ENCODE peak calls at places on chromosomes 6 and 20, in four cellular contexts. L is AG20443, Z is mesenteric fat pad, R is left lobe of liver. F is an unnamed sample.

GRCh38 chr20:20184149-20184548 is 131.8 kb downstream of the CFAP61 start:
- DNase-seq in L (no peak), Z (no peak), R (no peak), F (no peak)

GRCh38 chr20:6708010-6708409 is 59.5 kb upstream of the BMP2 start:
- DNase-seq in L (peak; percentile 55), Z (no peak), R (peak; percentile 65), F (peak; percentile 59)

GRCh38 chr6:52152692-52153091 is 33.5 kb upstream of the IL17A start:
- DNase-seq in L (no peak), Z (no peak), R (no peak), F (no peak)

GRCh38 chr6:116766506-116767176 is 1.1 kb upstream of the FAM162B start:
- DNase-seq in L (no peak), Z (no peak), R (no peak), F (no peak)

GRCh38 chr6:132687306-132687705 is 26.5 kb downstream of the VNN1 start:
- DNase-seq in L (no peak), Z (no peak), R (no peak), F (no peak)

GRCh38 chr6:129280719-129281118 is 397.8 kb downstream of the LAMA2 start:
- DNase-seq in L (peak; percentile 12), Z (no peak), R (no peak), F (no peak)

GRCh38 chr6:105941616-105942412 is 144.3 kb upstream of the PRDM1 start:
- DNase-seq in L (no peak), Z (no peak), R (no peak), F (no peak)

GRCh38 chr6:157323114-157323923 is at the start of gene TMEM242:
- DNase-seq in L (peak; percentile 94), Z (peak; percentile 97), R (peak; percentile 93), F (peak; percentile 93)

GRCh38 chr20:48623176-48623905 is 204.5 kb downstream of the PREX1 start:
- DNase-seq in L (no peak), Z (no peak), R (no peak), F (peak; percentile 8)

GRCh38 chr20:47719211-47719610 is 66.1 kb downstream of the SULF2 start:
- DNase-seq in L (no peak), Z (no peak), R (no peak), F (no peak)

GRCh38 chr6:48535569-48535968 is 424.6 kb upstream of the PTCHD4 start:
- DNase-seq in L (no peak), Z (no peak), R (no peak), F (no peak)

GRCh38 chr6:119116712-119117281 is 38.3 kb upstream of the FAM184A start:
- DNase-seq in L (no peak), Z (no peak), R (no peak), F (no peak)